ENCODE peak calls at places on chromosomes 4 and X, in nine cellular contexts. K, X, N, A, R, F, H, O and Q are unnamed samples.

GRCh38 chr4:52836653-52837052 is 25.5 kb upstream of the RASL11B start:
- DNase-seq in X (no peak), H (peak; percentile 86), N (no peak), A (no peak), O (no peak), F (no peak), R (no peak), K (no peak), Q (no peak)

GRCh38 chr4:176302283-176303275 is 17.2 kb upstream of the SPCS3 start:
- DNase-seq in A (no peak), F (no peak), O (no peak), R (peak; percentile 76), H (peak; percentile 84), X (peak; percentile 90), N (no peak), K (no peak), Q (no peak)

GRCh38 chrX:15903186-15903681 is 48.6 kb upstream of the AP1S2 start:
- DNase-seq in A (no peak), F (no peak), K (peak; percentile 84), N (no peak), R (no peak), H (no peak), X (no peak), O (no peak), Q (no peak)

GRCh38 chr4:4837316-4837715 is 22.1 kb upstream of the MSX1 start:
- DNase-seq in O (no peak), X (no peak), A (no peak), H (peak; percentile 80), F (no peak), R (no peak), N (no peak), K (no peak), Q (no peak)

GRCh38 chr4:143354990-143355389 is 18.3 kb downstream of the GAB1 start:
- DNase-seq in A (peak; percentile 29), X (no peak), K (no peak), N (no peak), F (no peak), O (no peak), H (no peak), R (peak; percentile 29), Q (no peak)

GRCh38 chr4:168854216-168854921 is 155.7 kb downstream of the CBR4 start:
- DNase-seq in F (peak; percentile 32), X (no peak), O (peak; percentile 30), R (no peak), N (peak; percentile 21), A (no peak), K (no peak), H (peak; percentile 89), Q (no peak)

GRCh38 chrX:20361081-20361889 is 94.6 kb upstream of the RPS6KA3 start:
- DNase-seq in K (no peak), O (peak; percentile 17), F (peak; percentile 21), X (peak; percentile 53), R (peak; percentile 71), N (no peak), A (peak; percentile 50), H (peak; percentile 65), Q (no peak)

GRCh38 chrX:134377537-134377936 is 82.4 kb upstream of the HPRT1 start:
- DNase-seq in N (no peak), K (no peak), H (peak; percentile 54), X (peak; percentile 52), A (peak; percentile 59), O (no peak), F (no peak), R (peak; percentile 67), Q (peak; percentile 21)

GRCh38 chr4:88592600-88593448 is 544 bp downstream of the HERC3 start:
- DNase-seq in F (peak; percentile 81), N (peak; percentile 83), K (peak; percentile 20), X (peak; percentile 68), R (peak; percentile 66), H (peak; percentile 73), O (peak; percentile 88), A (peak; percentile 87), Q (peak; percentile 30)

GRCh38 chr4:150782921-150783320 is 201.0 kb downstream of the MAB21L2 start:
- DNase-seq in R (peak; percentile 22), A (no peak), K (no peak), O (no peak), X (peak; percentile 4), N (no peak), H (no peak), F (no peak), Q (peak; percentile 59)

GRCh38 chrX:12958059-12958458 is 16.9 kb upstream of the TMSB4X start:
- DNase-seq in O (no peak), N (no peak), H (no peak), X (no peak), F (no peak), K (peak; percentile 51), R (no peak), A (no peak), Q (no peak)

GRCh38 chrX:69600182-69600581 is 15.7 kb upstream of the EDA start:
- DNase-seq in H (no peak), X (no peak), K (no peak), R (no peak), A (no peak), O (no peak), N (no peak), F (no peak), Q (no peak)

GRCh38 chrX:69597399-69597798 is 18.5 kb upstream of the EDA start:
- DNase-seq in N (no peak), H (no peak), X (no peak), K (no peak), F (no peak), O (no peak), A (no peak), R (peak; percentile 53), Q (no peak)
- H3K4me3 ChIP-seq in N (no peak overlapping the region), H (no peak overlapping the region), X (no peak overlapping the region), K (no peak overlapping the region), F (no peak overlapping the region), O (no peak overlapping the region), A (no peak overlapping the region), R (no peak overlapping the region), Q (no peak overlapping the region)

DNA sequence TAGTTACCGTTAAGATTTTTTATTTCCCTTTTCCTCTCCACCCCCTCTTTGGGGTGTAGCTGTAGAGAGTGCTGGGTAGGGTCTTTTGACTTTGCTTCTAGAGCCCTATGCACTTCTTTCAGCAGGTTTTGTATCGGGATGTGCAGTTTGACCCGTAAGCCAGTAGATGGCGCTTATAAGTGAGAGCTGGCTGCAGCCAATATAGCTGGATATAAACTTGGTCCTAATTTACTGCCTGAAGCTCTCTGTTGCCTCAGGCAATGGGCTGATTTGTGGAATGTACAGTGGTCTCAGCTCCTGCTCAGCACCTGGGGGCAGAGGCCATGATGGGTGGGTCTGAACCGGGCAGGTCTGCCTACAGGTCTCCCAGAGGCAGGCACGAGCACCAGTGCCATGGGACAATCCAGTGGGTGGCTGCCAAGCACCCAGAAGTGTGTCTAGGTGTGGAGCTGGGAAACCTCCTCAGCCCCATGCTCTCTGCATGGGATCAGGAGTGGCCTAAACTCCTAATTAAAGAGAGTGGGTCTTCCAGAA is 146.5 kb downstream of the SPANXN1 start:
- DNase-seq in A (no peak), N (no peak), X (no peak), O (no peak), R (no peak), K (no peak), F (no peak), H (no peak), Q (no peak)
- TF ChIP-seq CTCF in A (no peak), N (no peak), X (no peak), O (no peak), R (no peak), K (peak; percentile 38), F (no peak), H (peak; percentile 28), Q (peak; percentile 11)

GRCh38 chr4:25029479-25030282 is 1.1 kb downstream of the LGI2 start:
- DNase-seq in X (no peak), H (no peak), F (no peak), R (no peak), A (peak; percentile 45), K (no peak), N (no peak), O (no peak), Q (no peak)
- H3K4me3 ChIP-seq in X (no peak overlapping the region), H (no peak overlapping the region), F (peak overlapping the region; percentile 76), R (peak overlapping the region; percentile 36), A (peak overlapping the region; percentile 20), K (no peak overlapping the region), N (peak overlapping the region; percentile 67), O (peak overlapping the region; percentile 58), Q (peak overlapping the region; percentile 39)

DNA sequence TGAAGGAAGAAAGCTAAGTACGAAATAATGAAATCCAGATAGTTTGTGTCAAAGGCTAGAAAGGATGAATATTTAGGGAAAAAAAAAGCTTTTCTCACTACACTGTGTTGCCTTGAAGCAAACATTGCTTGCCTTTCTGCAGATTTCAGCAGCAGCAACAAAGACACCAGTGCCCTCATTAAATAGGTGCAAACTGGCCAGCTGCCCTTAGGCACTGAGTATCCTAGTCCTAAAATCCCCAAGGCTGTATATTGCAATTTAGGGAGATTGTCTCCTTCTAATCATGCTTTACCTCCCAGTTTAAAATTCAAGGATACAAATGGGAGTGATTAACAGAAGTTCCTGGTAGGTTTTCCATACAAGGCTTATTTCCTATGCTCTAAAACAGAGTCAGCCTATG is 8.6 kb upstream of the FAT4 start:
- DNase-seq in H (no peak), R (no peak), A (no peak), F (no peak), K (no peak), X (no peak), O (no peak), N (no peak), Q (no peak)
- TF ChIP-seq CTCF in H (no peak), R (no peak), A (no peak), F (no peak), K (no peak), X (no peak), O (no peak), N (no peak), Q (no peak)